ENCODE peak calls at places on chromosomes 13 and 19, in four cellular contexts. P, S, L and Z are unnamed samples.

GRCh38 chr19:374183-374885 is 29.7 kb upstream of the MIER2 start:
- DNase-seq in P (no peak), S (no peak), L (no peak), Z (no peak)

GRCh38 chr13:26867451-26868067 is 107.0 kb upstream of the GPR12 start:
- DNase-seq in P (no peak), S (no peak), L (no peak), Z (no peak)

GRCh38 chr19:14325863-14326262 is 55.4 kb upstream of the ADGRE5 start:
- DNase-seq in P (no peak), S (no peak), L (no peak), Z (no peak)

GRCh38 chr19:31294189-31294588 is 55.0 kb downstream of the TSHZ3 start:
- DNase-seq in P (no peak), S (no peak), L (no peak), Z (no peak)

GRCh38 chr13:53783466-53783865 is 754.9 kb downstream of the OLFM4 start:
- DNase-seq in P (no peak), S (no peak), L (no peak), Z (no peak)

GRCh38 chr13:106318941-106319411 is 216.5 kb downstream of the EFNB2 start:
- DNase-seq in P (no peak), S (no peak), L (no peak), Z (no peak)

GRCh38 chr13:113851826-113852535 is 11.9 kb downstream of the GAS6 start:
- DNase-seq in P (peak), S (no peak), L (peak), Z (no peak)

GRCh38 chr13:31912641-31913401 is 118.8 kb upstream of the FRY start:
- DNase-seq in P (no peak), S (no peak), L (no peak), Z (no peak)

GRCh38 chr13:99022953-99023352 is 45.1 kb upstream of the DOCK9 start:
- DNase-seq in P (no peak), S (no peak), L (no peak), Z (no peak)

GRCh38 chr13:71210861-71211260 is 656.1 kb downstream of the DACH1 start:
- DNase-seq in P (no peak), S (no peak), L (no peak), Z (no peak)

GRCh38 chr19:32287811-32288227 is 57.6 kb upstream of the ZNF507 start:
- DNase-seq in P (peak), S (peak), L (peak), Z (peak)

GRCh38 chr19:40714519-40715299 is 2.0 kb downstream of the COQ8B start:
- DNase-seq in P (peak), S (peak), L (peak), Z (peak)

GRCh38 chr13:38002596-38002995 is 133.0 kb upstream of the TRPC4 start:
- DNase-seq in P (no peak), S (no peak), L (no peak), Z (no peak)

GRCh38 chr19:6717441-6717971 is 2.9 kb downstream of the C3 start:
- DNase-seq in P (no peak), S (no peak), L (no peak), Z (no peak)

GRCh38 chr13:114257014-114257413 is 22.3 kb downstream of the CDC16 start:
- DNase-seq in P (no peak), S (no peak), L (no peak), Z (no peak)

GRCh38 chr13:102231486-102231885 is 170.4 kb downstream of the FGF14 start:
- DNase-seq in P (no peak), S (no peak), L (no peak), Z (no peak)

GRCh38 chr19:2010135-2010668 is 5.3 kb downstream of the BTBD2 start:
- DNase-seq in P (no peak), S (no peak), L (no peak), Z (no peak)

GRCh38 chr13:105084931-105085330 is 1450.5 kb downstream of the EFNB2 start:
- DNase-seq in P (no peak), S (no peak), L (no peak), Z (no peak)

GRCh38 chr13:76019421-76020044 is 383.4 kb downstream of the LMO7 start:
- DNase-seq in P (peak), S (no peak), L (no peak), Z (no peak)

GRCh38 chr19:4447327-4448146 is 10.1 kb downstream of the UBXN6 start:
- DNase-seq in P (no peak), S (no peak), L (no peak), Z (no peak)

DNA sequence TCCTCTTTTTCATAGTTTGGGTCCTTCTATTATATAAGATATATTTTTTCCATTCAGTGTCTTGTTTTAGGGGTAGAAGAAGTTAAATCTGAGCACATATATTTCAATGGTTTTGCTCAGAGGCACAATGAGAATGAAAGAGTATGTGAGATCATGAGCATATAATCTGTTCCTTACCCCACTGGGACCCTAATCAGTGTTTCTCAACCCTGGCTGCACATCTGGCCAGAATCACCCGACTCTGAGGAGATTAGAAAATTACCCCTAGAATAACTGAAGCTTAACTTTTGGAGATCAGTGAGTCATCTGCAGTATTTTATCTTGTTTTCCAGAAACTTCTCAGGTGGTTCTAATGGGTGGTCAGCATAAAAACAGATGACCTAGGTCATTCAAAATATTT is 782 bp downstream of the CYSLTR2 start:
- DNase-seq in P (no peak), S (no peak), L (no peak), Z (no peak)
- H3K4me3 ChIP-seq in P (no peak), S (no peak), L (no peak), Z (no peak)

DNA sequence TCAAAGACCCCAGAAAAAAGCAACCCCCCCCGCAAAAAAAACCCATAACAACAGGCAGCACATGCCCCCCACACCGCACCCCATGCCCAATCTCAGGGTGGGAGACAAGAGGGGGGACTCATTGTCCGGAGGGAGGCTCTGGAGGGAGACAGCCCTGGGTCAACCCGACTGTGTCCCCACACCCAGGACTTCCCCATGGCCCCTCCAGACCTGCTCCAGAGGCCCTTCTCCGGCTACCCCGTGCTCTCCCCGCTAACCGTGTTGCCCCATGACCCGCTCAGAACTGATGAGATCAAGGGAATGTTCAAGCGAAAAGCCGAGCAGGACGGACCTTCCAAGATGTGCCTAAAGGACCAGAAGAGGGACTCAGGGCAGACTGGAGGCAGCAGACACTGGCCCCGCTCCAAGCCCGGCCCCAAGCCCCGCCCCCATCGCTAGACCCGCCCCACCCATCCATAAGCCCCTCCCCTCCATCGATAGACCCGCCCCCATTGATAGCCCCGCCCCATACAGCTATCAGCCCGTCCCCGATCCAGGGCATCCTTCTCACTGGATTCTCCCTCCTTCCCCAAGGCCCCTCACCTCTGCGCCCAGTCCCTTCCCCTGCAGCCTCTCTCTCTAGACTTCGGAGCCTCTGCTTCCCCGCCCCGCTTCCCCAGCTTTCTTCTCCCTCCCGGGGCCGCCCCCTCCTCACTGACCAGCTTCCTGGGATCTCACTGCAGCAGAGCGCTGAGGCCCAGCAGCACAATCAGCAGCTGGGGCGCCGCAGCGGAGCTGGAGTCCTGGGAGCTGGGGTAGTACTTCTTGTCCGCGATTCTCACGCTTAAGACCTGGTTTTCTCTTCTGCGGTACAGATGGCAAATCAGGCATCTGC is 2.2 kb downstream of the BST2 start:
- DNase-seq in P (no peak), S (no peak), L (peak), Z (no peak)
- H3K4me3 ChIP-seq in P (peak), S (no peak), L (peak), Z (no peak)

DNA sequence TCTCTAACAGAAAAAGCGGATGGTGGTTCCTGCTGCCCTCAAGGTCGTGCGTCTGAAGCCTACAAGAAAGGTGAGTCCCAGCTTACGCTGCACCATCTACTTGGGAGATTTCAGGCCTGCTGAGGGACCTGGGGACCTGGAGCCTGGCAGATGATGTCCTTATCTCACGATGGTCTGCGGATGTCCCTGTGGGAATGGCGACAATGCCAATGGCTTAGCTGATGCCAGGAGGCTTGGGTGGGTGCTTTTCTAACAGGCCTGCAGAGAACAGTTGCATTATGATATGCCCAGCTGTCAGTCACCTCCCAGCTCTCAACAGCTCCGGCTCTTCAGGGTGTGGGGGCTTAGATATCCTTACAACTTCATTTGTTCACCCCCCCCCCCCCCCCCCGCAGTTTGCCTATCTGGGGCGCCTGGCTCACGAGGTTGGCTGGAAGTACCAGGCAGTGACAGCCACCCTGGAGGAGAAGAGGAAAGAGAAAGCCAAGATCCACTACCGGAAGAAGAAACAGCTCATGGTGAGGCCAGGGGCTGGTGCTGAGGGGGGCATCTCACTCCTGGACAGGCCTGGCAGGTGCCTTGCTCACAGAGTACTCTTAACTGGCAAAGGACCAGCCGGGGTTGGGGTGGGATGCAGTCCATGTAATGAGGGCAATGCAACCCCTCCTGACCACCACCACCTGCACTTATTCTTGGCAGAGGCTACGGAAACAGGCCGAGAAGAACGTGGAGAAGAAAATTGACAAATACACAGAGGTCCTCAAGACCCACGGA is 3.8 kb downstream of the RPL13A start:
- DNase-seq in P (no peak), S (no peak), L (peak), Z (no peak)
- H3K4me3 ChIP-seq in P (no peak), S (no peak), L (no peak), Z (no peak)

GRCh38 chr19:19386373-19386869 is 19.1 kb upstream of the GATAD2A start:
- DNase-seq in P (no peak), S (peak), L (no peak), Z (no peak)

GRCh38 chr19:19387108-19387507 is 18.4 kb upstream of the GATAD2A start:
- DNase-seq in P (no peak), S (no peak), L (no peak), Z (no peak)

GRCh38 chr19:19385900-19386339 is 19.6 kb upstream of the GATAD2A start:
- DNase-seq in P (peak), S (no peak), L (peak), Z (no peak)

GRCh38 chr19:19385131-19385899 is 20.2 kb upstream of the GATAD2A start:
- DNase-seq in P (peak), S (peak), L (peak), Z (peak)

GRCh38 chr19:19388568-19389555 is 16.6 kb upstream of the GATAD2A start:
- DNase-seq in P (no peak), S (no peak), L (no peak), Z (no peak)
- H3K4me3 ChIP-seq in P (peak), S (no peak), L (no peak), Z (no peak)

DNA sequence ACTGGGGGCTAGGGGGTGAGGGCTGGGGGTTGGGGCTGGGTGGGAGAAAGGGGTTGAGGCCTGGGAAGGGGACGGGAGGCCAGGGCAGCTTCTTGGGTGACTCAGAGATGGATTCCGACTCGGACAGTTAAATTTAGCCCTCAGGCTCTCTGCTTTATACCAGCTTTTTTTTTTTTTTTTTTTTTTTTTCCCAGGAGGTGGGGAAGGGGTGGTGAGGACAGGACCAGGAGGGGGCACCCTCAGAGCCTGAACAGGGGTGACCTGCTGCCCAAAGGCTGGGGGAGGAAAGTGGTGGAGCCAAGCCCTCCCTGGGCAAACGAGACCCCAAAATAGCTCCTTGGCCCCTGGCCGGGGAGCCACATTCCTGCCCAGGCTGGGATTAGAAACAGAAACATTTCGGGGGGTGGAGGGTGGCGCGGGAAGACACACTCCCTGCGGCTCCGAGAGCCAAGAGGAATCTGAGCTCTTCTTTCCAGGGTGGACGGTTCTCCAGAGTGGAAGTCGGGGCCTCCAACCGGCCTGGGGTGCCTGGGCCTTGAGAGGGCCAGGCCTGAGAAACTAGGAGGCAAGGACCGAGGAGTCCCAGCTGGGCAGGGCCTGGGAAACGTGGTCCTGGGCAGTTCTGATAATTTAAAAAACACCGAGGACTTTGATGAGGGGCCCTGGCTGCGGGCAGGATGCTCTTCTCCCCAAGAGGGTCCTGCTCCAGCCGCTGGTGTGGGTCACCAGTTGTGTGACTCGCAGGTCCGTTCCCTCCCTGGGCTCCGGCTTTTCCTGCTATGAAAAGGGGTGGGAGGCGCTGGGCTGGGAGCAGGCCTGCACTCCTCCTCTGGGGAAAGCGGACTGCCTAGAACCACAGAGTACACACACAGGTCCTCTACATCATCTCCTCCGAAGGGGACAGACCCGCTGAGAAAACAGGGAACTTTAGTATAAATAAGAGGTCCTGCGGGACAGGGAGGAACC is 813 bp upstream of the DMPK start:
- DNase-seq in P (no peak), S (peak), L (peak), Z (no peak)
- H3K4me3 ChIP-seq in P (peak), S (peak), L (peak), Z (peak)

DNA sequence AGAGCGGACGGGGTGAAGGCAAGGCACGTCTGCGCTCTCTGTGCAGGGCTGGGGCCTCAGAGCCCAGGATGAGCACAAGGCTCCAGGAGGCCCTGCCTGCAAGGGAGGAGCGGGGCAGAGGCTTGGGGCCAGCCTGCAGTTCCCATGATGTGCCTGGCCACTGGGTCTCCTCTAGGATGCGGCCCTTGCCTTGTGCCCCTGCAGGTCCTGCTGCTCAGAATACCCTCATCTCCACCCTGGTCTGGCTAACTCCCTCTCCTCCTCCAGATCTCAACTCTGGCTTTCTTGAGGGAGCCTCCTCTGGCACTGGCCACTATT is 27.8 kb downstream of the ELAVL1 start:
- DNase-seq in P (no peak), S (no peak), L (no peak), Z (no peak)
- H3K4me3 ChIP-seq in P (no peak), S (no peak), L (no peak), Z (no peak)